ENCODE peak calls at places on chromosome 4, in four cellular contexts. V is CD4-positive, alpha-beta T cell; X is cardiac muscle cell; A is progenitor cell of endocrine pancreas. N is an unnamed sample.

GRCh38 chr4:47990145-47990544 is 26.3 kb downstream of the CNGA1 start:
- DNase-seq in V (no peak), A (no peak), X (no peak), N (no peak)

GRCh38 chr4:73867783-73868182 is 1.4 kb upstream of the CXCL1 start:
- DNase-seq in A (no peak), V (no peak), X (no peak), N (no peak)

GRCh38 chr4:98510757-98511517 is 147.5 kb downstream of the TSPAN5 start:
- DNase-seq in A (no peak), X (no peak), V (no peak), N (no peak)

GRCh38 chr4:1502976-1503375 is 96.7 kb upstream of the NKX1-1 start:
- DNase-seq in A (no peak), V (no peak), X (no peak), N (peak)

GRCh38 chr4:38188136-38188535 is 227.9 kb downstream of the PTTG2 start:
- DNase-seq in V (no peak), X (no peak), A (no peak), N (no peak)

GRCh38 chr4:54971474-54971950 is 153.9 kb downstream of the KDR start:
- DNase-seq in X (peak), A (no peak), V (no peak), N (no peak)

GRCh38 chr4:101835121-101835904 is 44.8 kb downstream of the BANK1 start:
- DNase-seq in V (no peak), A (no peak), X (peak), N (no peak)

GRCh38 chr4:113773756-113774155 is 12.2 kb upstream of the CAMK2D start:
- DNase-seq in A (no peak), V (no peak), X (no peak), N (no peak)

GRCh38 chr4:6391852-6392188 is 80.6 kb downstream of the PPP2R2C start:
- DNase-seq in V (no peak), A (no peak), X (no peak), N (no peak)

GRCh38 chr4:2247128-2248043 is 5.5 kb upstream of the HAUS3 start:
- DNase-seq in A (no peak), X (no peak), V (no peak), N (peak)

GRCh38 chr4:139958738-139959096 is 195.3 kb downstream of the MAML3 start:
- DNase-seq in A (no peak), X (no peak), V (no peak), N (no peak)

GRCh38 chr4:36312511-36312910 is 31.1 kb downstream of the DTHD1 start:
- DNase-seq in X (no peak), V (no peak), A (no peak), N (no peak)

GRCh38 chr4:127747883-127748282 is 17.7 kb downstream of the SLC25A31 start:
- DNase-seq in A (no peak), X (no peak), V (no peak), N (no peak)

GRCh38 chr4:136307765-136308164 is 1224.5 kb downstream of the PCDH18 start:
- DNase-seq in X (no peak), V (no peak), A (no peak), N (no peak)

GRCh38 chr4:138177278-138177968 is 64.7 kb downstream of the SLC7A11 start:
- DNase-seq in A (no peak), V (no peak), X (no peak), N (no peak)

GRCh38 chr4:4871267-4872147 is 12.0 kb downstream of the MSX1 start:
- DNase-seq in A (no peak), V (no peak), X (no peak), N (no peak)

GRCh38 chr4:186514271-186514950 is 41.0 kb downstream of the MTNR1A start:
- DNase-seq in V (no peak), X (no peak), A (no peak), N (no peak)

GRCh38 chr4:11724731-11725130 is 296.0 kb upstream of the HS3ST1 start:
- DNase-seq in X (no peak), A (no peak), V (no peak), N (no peak)

GRCh38 chr4:104491396-104491821 is 3.3 kb downstream of the CXXC4 start:
- DNase-seq in V (no peak), X (peak), A (peak), N (no peak)

GRCh38 chr4:140305053-140305452 is 68.4 kb upstream of the SCOC start:
- DNase-seq in A (no peak), X (no peak), V (no peak), N (no peak)

GRCh38 chr4:39657465-39657864 is 18.8 kb upstream of the SMIM14 start:
- DNase-seq in X (no peak), V (no peak), A (no peak), N (no peak)

GRCh38 chr4:1711906-1712215 is 258 bp downstream of the SLBP start:
- DNase-seq in V (no peak), X (no peak), A (no peak), N (no peak)

GRCh38 chr4:144831971-144832370 is 186.0 kb downstream of the HHIP start:
- DNase-seq in A (no peak), X (no peak), V (no peak), N (no peak)

GRCh38 chr4:8556341-8557150 is 23.6 kb upstream of the GPR78 start:
- DNase-seq in A (no peak), V (no peak), X (no peak), N (no peak)

GRCh38 chr4:94595880-94596483 is 144.2 kb downstream of the PDLIM5 start:
- DNase-seq in A (no peak), X (peak), V (no peak), N (no peak)

GRCh38 chr4:7095611-7096155 is 27.8 kb upstream of the GRPEL1 start:
- DNase-seq in V (no peak), X (no peak), A (no peak), N (no peak)

GRCh38 chr4:125316781-125317525 is 2.2 kb downstream of the FAT4 start:
- DNase-seq in V (no peak), A (peak), X (peak), N (peak)

GRCh38 chr4:84660606-84661005 is 77.7 kb downstream of the CDS1 start:
- DNase-seq in V (no peak), A (no peak), X (no peak), N (no peak)

GRCh38 chr4:145299380-145300076 is 119.1 kb upstream of the OTUD4 start:
- DNase-seq in X (no peak), A (no peak), V (no peak), N (no peak)

GRCh38 chr4:7242766-7243165 is 50.4 kb downstream of the SORCS2 start:
- DNase-seq in A (no peak), X (no peak), V (no peak), N (no peak)

GRCh38 chr4:123411514-123411913 is 14.9 kb downstream of the SPRY1 start:
- DNase-seq in A (no peak), X (no peak), V (no peak), N (no peak)

GRCh38 chr4:3682236-3683076 is 83.7 kb upstream of the ADRA2C start:
- DNase-seq in X (no peak), A (no peak), V (no peak), N (no peak)

GRCh38 chr4:3491681-3492405 is 28.7 kb downstream of the DOK7 start:
- DNase-seq in X (no peak), A (no peak), V (no peak), N (no peak)

GRCh38 chr4:4569036-4569435 is 27.2 kb upstream of the STX18 start:
- DNase-seq in V (no peak), A (no peak), X (no peak), N (no peak)

GRCh38 chr4:94877973-94878372 is 120.2 kb downstream of the BMPR1B start:
- DNase-seq in V (no peak), A (no peak), X (no peak), N (no peak)

GRCh38 chr4:154001187-154001586 is 212.3 kb upstream of the SFRP2 start:
- DNase-seq in A (no peak), X (no peak), V (no peak), N (no peak)

GRCh38 chr4:139887378-139887801 is 221.8 kb downstream of the MGST2 start:
- DNase-seq in X (no peak), A (no peak), V (no peak), N (no peak)

GRCh38 chr4:85055558-85055957 is 89.1 kb upstream of the WDFY3 start:
- DNase-seq in V (no peak), X (no peak), A (no peak), N (no peak)

GRCh38 chr4:147059064-147059731 is 113.5 kb upstream of the TTC29 start:
- DNase-seq in V (no peak), X (no peak), A (no peak), N (no peak)

DNA sequence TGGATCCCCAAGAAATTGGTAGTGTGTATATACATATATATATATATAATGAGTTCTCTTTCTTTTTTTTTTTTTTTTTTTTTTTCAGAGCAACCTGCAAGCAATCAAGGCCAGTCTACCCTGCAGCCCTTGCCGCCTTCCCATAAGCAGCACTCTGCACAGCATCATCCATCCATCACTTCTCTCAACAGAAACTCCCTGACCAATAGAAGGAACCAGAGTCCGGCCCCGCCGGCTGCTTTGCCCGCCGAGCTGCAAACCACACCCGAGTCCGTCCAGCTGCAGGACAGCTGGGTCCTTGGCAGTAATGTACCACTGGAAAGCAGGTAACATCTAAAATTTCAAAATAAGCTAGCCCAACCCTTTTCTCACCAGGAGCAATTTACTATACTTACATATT is 316.4 kb downstream of the DCTD start:
- DNase-seq in X (no peak), A (no peak), V (no peak), N (no peak)
- TF ChIP-seq CTCF in X (no peak), A (no peak), V (no peak), N (no peak)

GRCh38 chr4:53598483-53598882 is 7.2 kb upstream of the LNX1 start:
- DNase-seq in A (no peak), X (no peak), V (no peak), N (no peak)

GRCh38 chr4:53598901-53599300 is 7.6 kb upstream of the LNX1 start:
- DNase-seq in V (no peak), A (no peak), X (no peak), N (no peak)

GRCh38 chr4:53602390-53602789 is 11.1 kb upstream of the LNX1 start:
- DNase-seq in V (no peak), A (no peak), X (peak), N (no peak)

GRCh38 chr4:53599632-53600031 is 8.3 kb upstream of the LNX1 start:
- DNase-seq in V (no peak), A (no peak), X (no peak), N (no peak)

DNA sequence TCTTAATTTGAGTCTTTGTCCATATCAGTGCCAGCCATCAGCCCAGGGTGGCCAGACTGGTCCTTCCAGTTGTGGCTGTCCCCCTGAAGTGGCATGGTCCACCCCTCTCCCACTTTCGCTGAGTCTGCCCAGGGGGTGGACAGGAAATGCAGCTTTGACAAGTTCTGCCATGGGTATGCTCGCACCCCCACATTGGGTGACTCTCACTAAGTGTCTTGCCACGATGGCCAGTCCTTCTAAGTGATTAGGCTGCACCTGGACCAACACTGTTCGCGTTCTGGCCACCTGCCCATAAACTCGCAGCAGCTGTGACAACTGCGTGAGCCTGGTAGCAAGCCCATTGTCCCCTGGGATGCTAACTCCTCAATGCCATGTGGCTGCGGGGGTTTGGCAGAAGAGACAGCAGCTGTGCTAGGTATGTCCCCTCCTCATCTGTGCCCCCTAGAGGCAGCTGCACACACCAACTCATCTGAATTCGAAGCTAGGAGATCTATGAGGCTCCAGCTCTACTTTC is 10.0 kb upstream of the LNX1 start:
- DNase-seq in X (peak), V (no peak), A (no peak), N (no peak)
- TF ChIP-seq CTCF in X (peak), V (no peak), A (peak), N (no peak)

GRCh38 chr4:131427000-131427399 is 1722.1 kb upstream of the PCDH10 start:
- DNase-seq in V (no peak), A (no peak), X (no peak), N (no peak)

GRCh38 chr4:131426023-131426758 is 1722.9 kb upstream of the PCDH10 start:
- DNase-seq in A (no peak), V (no peak), X (no peak), N (no peak)

DNA sequence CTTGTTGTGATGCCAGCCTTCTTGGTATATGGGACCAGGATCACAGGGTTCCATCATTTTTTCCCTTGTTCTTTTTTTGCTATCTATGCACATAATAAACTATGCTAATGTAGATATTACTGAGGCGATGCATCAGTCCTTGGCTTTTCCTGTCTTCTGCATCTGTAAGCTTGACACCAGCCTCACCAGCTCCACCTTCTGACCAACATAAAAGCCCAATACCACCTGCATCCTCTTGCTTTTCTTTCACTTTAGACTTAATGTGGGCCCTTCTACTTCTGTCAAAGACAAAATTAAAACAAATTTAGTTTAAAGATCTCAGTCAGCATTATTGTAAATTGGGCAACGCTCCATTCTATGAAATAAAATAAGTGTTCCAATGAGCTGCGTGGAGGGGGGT is 1718.8 kb upstream of the PCDH10 start:
- DNase-seq in A (no peak), X (no peak), V (no peak), N (no peak)
- TF ChIP-seq CTCF in A (no peak), X (no peak), V (no peak), N (no peak)

GRCh38 chr4:75708218-75708691 is 16.1 kb upstream of the USO1 start:
- DNase-seq in A (no peak), X (no peak), V (peak), N (no peak)
- TF ChIP-seq CTCF in A (peak), X (peak), V (peak), N (no peak)

GRCh38 chr4:14871676-14872430 is 130.4 kb upstream of the CPEB2 start:
- DNase-seq in A (no peak), X (peak), V (no peak), N (no peak)
- TF ChIP-seq CTCF in A (peak), X (peak), V (no peak), N (no peak)

GRCh38 chr4:89166971-89167475 is 55.7 kb downstream of the TIGD2 start:
- DNase-seq in A (no peak), V (no peak), X (no peak), N (no peak)

GRCh38 chr4:89161841-89162240 is 50.5 kb downstream of the TIGD2 start:
- DNase-seq in A (no peak), V (no peak), X (no peak), N (no peak)

GRCh38 chr4:89162486-89162885 is 51.2 kb downstream of the TIGD2 start:
- DNase-seq in V (no peak), A (no peak), X (peak), N (no peak)

GRCh38 chr4:89162987-89163386 is 51.7 kb downstream of the TIGD2 start:
- DNase-seq in V (no peak), A (no peak), X (no peak), N (no peak)

GRCh38 chr4:89164400-89164799 is 53.1 kb downstream of the TIGD2 start:
- DNase-seq in A (no peak), X (no peak), V (no peak), N (no peak)
- TF ChIP-seq CTCF in A (no peak), X (no peak), V (peak), N (no peak)

N was measured in omental fat pad.